ENCODE peak calls at places on chromosomes 7 and 10, in six cellular contexts. B is erythroblast, X is GM12892, A is bronchial epithelial cell, I is AG08396, G is NCI-H1436. K is an unnamed sample.

GRCh38 chr7:136923111-136923510 is 54.7 kb downstream of the CHRM2 start:
- DNase-seq in X (no peak), G (no peak), B (no peak), A (no peak), I (peak; percentile 33), K (no peak)

GRCh38 chr7:53272081-53272480 is 236.6 kb downstream of the POM121L12 start:
- DNase-seq in G (no peak), A (no peak), B (no peak), I (no peak), X (no peak), K (no peak)

GRCh38 chr10:82883588-82883987 is 1008.6 kb downstream of the NRG3 start:
- DNase-seq in G (no peak), B (no peak), I (no peak), X (no peak), A (no peak), K (no peak)

GRCh38 chr7:90180011-90180585 is 25.8 kb downstream of the STEAP1 start:
- DNase-seq in G (no peak), X (no peak), I (no peak), B (no peak), A (peak; percentile 60), K (no peak)

GRCh38 chr7:12635830-12636229 is 51.6 kb upstream of the ARL4A start:
- DNase-seq in A (peak; percentile 54), I (no peak), B (no peak), G (no peak), X (no peak), K (no peak)

GRCh38 chr7:41567350-41568114 is 135.4 kb downstream of the INHBA start:
- DNase-seq in X (no peak), G (no peak), A (peak; percentile 19), B (no peak), I (no peak), K (no peak)

GRCh38 chr7:158959021-158959717 is 102.8 kb downstream of the DYNC2I1 start:
- DNase-seq in I (no peak), A (no peak), B (no peak), G (no peak), X (no peak), K (no peak)

GRCh38 chr10:44068716-44069482 is 316.0 kb downstream of the CXCL12 start:
- DNase-seq in I (no peak), A (no peak), X (no peak), G (no peak), B (no peak), K (no peak)

GRCh38 chr7:116780966-116781365 is 81.4 kb upstream of the CAPZA2 start:
- DNase-seq in G (no peak), I (no peak), X (no peak), B (no peak), A (peak; percentile 83), K (no peak)

GRCh38 chr10:130045091-130045652 is 65.5 kb downstream of the C10orf143 start:
- DNase-seq in X (no peak), G (no peak), B (no peak), A (no peak), I (peak; percentile 53), K (no peak)

GRCh38 chr7:26293569-26294308 is 2.1 kb downstream of the SNX10 start:
- DNase-seq in I (no peak), X (peak; percentile 39), B (no peak), A (no peak), G (no peak), K (no peak)

GRCh38 chr7:100472854-100473499 is 6.0 kb downstream of the TSC22D4 start:
- DNase-seq in G (peak; percentile 34), X (no peak), B (peak; percentile 48), A (peak; percentile 61), I (no peak), K (no peak)

GRCh38 chr10:28382520-28383269 is 79.8 kb upstream of the MPP7 start:
- DNase-seq in X (no peak), G (no peak), A (peak; percentile 90), B (no peak), I (no peak), K (no peak)

GRCh38 chr7:151748733-151749132 is 128.2 kb downstream of the PRKAG2 start:
- DNase-seq in B (no peak), A (no peak), G (no peak), X (no peak), I (no peak), K (no peak)

GRCh38 chr7:40077849-40078248 is 56.6 kb downstream of the MPLKIP start:
- DNase-seq in X (no peak), A (no peak), B (no peak), G (no peak), I (no peak), K (no peak)

GRCh38 chr10:104254493-104255243 is at the start of gene GSTO1:
- DNase-seq in I (peak; percentile 83), G (peak; percentile 30), B (peak; percentile 69), A (peak; percentile 59), X (peak; percentile 64), K (no peak)

GRCh38 chr10:89706011-89706410 is 4.6 kb downstream of the KIF20B start:
- DNase-seq in A (no peak), B (no peak), X (no peak), I (no peak), G (no peak), K (no peak)

GRCh38 chr7:30548762-30549344 is 44.2 kb upstream of the GGCT start:
- DNase-seq in I (peak; percentile 70), A (peak; percentile 72), G (peak; percentile 71), X (peak; percentile 36), B (peak; percentile 42), K (peak; percentile 77)

GRCh38 chr7:98294798-98295382 is 13.4 kb downstream of the BRI3 start:
- DNase-seq in B (peak; percentile 43), X (peak; percentile 79), I (peak; percentile 75), A (peak; percentile 49), G (peak; percentile 37), K (peak; percentile 86)

GRCh38 chr7:2046581-2047271 is 186.0 kb downstream of the MAD1L1 start:
- DNase-seq in B (no peak), A (no peak), G (no peak), I (no peak), X (no peak), K (no peak)

GRCh38 chr7:128835790-128836641 is 5.8 kb downstream of the FLNC start:
- DNase-seq in B (no peak), X (no peak), A (no peak), G (no peak), I (peak; percentile 73), K (no peak)

GRCh38 chr10:97771913-97772823 is at the start of gene SFRP5:
- DNase-seq in I (no peak), X (no peak), A (no peak), G (no peak), B (peak; percentile 53), K (no peak)

GRCh38 chr7:150410680-150411346 is 31.7 kb downstream of the ZNF775 start:
- DNase-seq in I (no peak), X (no peak), B (no peak), G (no peak), A (no peak), K (no peak)

GRCh38 chr7:107228291-107228690 is 59.5 kb downstream of the HBP1 start:
- DNase-seq in I (no peak), X (no peak), A (no peak), B (no peak), G (no peak), K (no peak)

GRCh38 chr7:67484244-67484751 is 487.7 kb downstream of the TYW1 start:
- DNase-seq in G (peak; percentile 68), A (peak; percentile 44), X (no peak), I (peak; percentile 44), B (peak; percentile 60), K (peak; percentile 33)

GRCh38 chr7:111560773-111561658 is 1.3 kb downstream of the IMMP2L start:
- DNase-seq in I (peak; percentile 30), A (peak; percentile 68), X (no peak), B (peak; percentile 55), G (no peak), K (no peak)

GRCh38 chr7:867406-868188 is 8.8 kb upstream of the GET4 start:
- DNase-seq in G (no peak), B (no peak), A (peak; percentile 59), X (no peak), I (peak; percentile 82), K (no peak)

GRCh38 chr10:3132036-3133025 is 40.3 kb downstream of the PITRM1 start:
- DNase-seq in X (no peak), I (no peak), B (no peak), A (peak; percentile 53), G (no peak), K (no peak)

K was measured in NCI-H2107.